ENCODE peak calls at places on chromosomes 6 and 20, in seven cellular contexts. T is GM12878, L is HCT116, C is HepG2, M is H1, D is SK-N-SH, R is K562. Q is an unnamed sample.

GRCh38 chr20:25078662-25079061 is 3.3 kb downstream of the VSX1 start:
- DNase-seq in L (no peak), T (no peak), D (no peak), R (no peak), M (no peak), C (no peak), Q (no peak)

GRCh38 chr6:43995137-43995536 is 132.1 kb downstream of the MRPL14 start:
- DNase-seq in L (no peak), C (no peak), M (no peak), D (no peak), T (no peak), R (no peak), Q (no peak)

GRCh38 chr6:5367510-5367909 is 106.2 kb downstream of the FARS2 start:
- DNase-seq in C (no peak), T (no peak), D (no peak), M (no peak), R (no peak), L (no peak), Q (no peak)

GRCh38 chr6:31690231-31691077 is 9.6 kb upstream of the LY6G5C start:
- DNase-seq in C (no peak), R (peak; percentile 95), L (no peak), T (no peak), D (no peak), M (no peak), Q (no peak)

GRCh38 chr6:6003334-6004146 is 3.2 kb downstream of the NRN1 start:
- DNase-seq in C (no peak), L (no peak), M (no peak), T (no peak), D (peak; percentile 72), R (no peak), Q (no peak)

GRCh38 chr6:62265906-62266305 is 20.1 kb downstream of the KHDRBS2 start:
- DNase-seq in R (no peak), M (no peak), T (no peak), D (no peak), C (no peak), L (no peak), Q (no peak)

GRCh38 chr6:26581164-26581915 is 15.4 kb upstream of the ABT1 start:
- DNase-seq in C (no peak), R (no peak), D (no peak), M (no peak), L (no peak), T (no peak), Q (no peak)

GRCh38 chr6:129889580-129889979 is 28.5 kb upstream of the TMEM244 start:
- DNase-seq in M (no peak), D (no peak), T (no peak), C (no peak), L (no peak), R (no peak), Q (no peak)

GRCh38 chr6:192313-192664 is 100.0 kb upstream of the DUSP22 start:
- DNase-seq in L (no peak), D (no peak), C (no peak), M (no peak), R (no peak), T (no peak), Q (no peak)

GRCh38 chr6:121055572-121056163 is 278.6 kb downstream of the TBC1D32 start:
- DNase-seq in T (peak; percentile 4), D (peak; percentile 44), C (peak; percentile 54), M (peak; percentile 3), R (peak; percentile 60), L (peak; percentile 10), Q (peak; percentile 40)

GRCh38 chr20:57620274-57620990 is at the start of gene ZBP1:
- DNase-seq in D (no peak), R (no peak), M (no peak), T (peak; percentile 73), L (no peak), C (no peak), Q (no peak)

GRCh38 chr20:41029150-41029872 is 689 bp downstream of the TOP1 start:
- DNase-seq in L (no peak), D (peak; percentile 68), T (no peak), R (peak; percentile 64), C (no peak), M (no peak), Q (no peak)

DNA sequence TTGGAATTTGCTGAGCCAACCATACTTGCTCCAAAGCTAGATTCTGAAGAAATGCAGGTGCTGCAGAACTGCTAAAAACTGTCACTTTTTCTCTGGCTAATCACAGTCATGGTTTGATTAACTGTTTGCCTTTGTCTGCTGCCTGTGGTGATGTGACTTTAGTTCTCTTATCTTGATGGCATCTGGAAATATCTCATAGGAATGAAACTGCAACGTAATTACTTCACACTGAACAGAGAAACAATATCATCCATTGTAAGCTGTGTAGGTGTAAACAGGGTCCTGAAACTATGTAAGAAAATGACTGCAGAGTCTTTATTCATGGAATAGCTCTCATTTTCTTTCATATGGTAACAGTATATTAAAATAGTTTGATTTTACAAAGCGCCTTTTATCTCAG is 721.9 kb upstream of the HS3ST5 start:
- DNase-seq in T (no peak), C (no peak), R (no peak), M (no peak), D (no peak), L (no peak), Q (no peak)
- TF ChIP-seq YY1 in T (no peak), C (no peak), R (no peak), M (no peak), D (no peak), L (no peak), Q (no peak)

GRCh38 chr20:49694450-49695071 is 19.1 kb downstream of the B4GALT5 start:
- DNase-seq in D (no peak), M (no peak), T (no peak), L (no peak), R (no peak), C (no peak), Q (no peak)
- H3K4me3 ChIP-seq in D (no peak overlapping the region), M (no peak overlapping the region), T (no peak overlapping the region), L (no peak overlapping the region), R (no peak overlapping the region), C (no peak overlapping the region), Q (no peak overlapping the region)

DNA sequence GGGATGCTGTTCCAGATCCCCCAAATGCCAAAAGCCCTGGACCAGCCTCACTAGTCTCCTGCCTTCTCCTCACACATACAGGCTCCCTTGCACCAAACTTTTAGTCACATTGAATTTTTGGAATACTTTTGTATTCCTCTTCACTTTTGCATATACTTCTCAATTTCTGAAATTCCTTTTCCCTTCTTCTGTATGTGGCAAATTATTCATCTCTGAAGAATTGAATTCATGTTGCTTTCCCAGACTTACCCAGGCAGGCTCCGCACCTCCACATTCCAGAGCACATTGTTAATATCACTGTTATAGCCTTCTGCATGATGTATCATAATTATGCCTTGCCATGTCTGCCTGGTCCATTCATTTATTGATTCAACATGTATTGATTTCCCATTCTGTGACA is 255.3 kb upstream of the POU3F2 start:
- DNase-seq in C (no peak), T (no peak), M (no peak), D (no peak), L (no peak), R (no peak), Q (no peak)
- TF ChIP-seq YY1 in C (no peak), T (no peak), M (no peak), D (no peak), L (no peak), R (no peak), Q (no peak)

GRCh38 chr6:105926318-105926717 is 159.8 kb upstream of the PRDM1 start:
- DNase-seq in L (no peak), R (no peak), T (no peak), C (no peak), D (no peak), M (no peak), Q (no peak)

GRCh38 chr6:105932440-105932839 is 153.7 kb upstream of the PRDM1 start:
- DNase-seq in C (no peak), M (no peak), L (no peak), R (no peak), D (no peak), T (no peak), Q (no peak)

GRCh38 chr6:105929626-105930025 is 156.5 kb upstream of the PRDM1 start:
- DNase-seq in C (no peak), L (no peak), M (no peak), D (no peak), R (no peak), T (no peak), Q (no peak)
- H3K4me3 ChIP-seq in C (no peak overlapping the region), L (no peak overlapping the region), M (no peak overlapping the region), D (no peak overlapping the region), R (no peak overlapping the region), T (no peak overlapping the region), Q (no peak overlapping the region)

GRCh38 chr6:84576029-84576428 is 188.4 kb downstream of the TBX18 start:
- DNase-seq in M (no peak), C (no peak), L (no peak), R (no peak), T (no peak), D (no peak), Q (no peak)

GRCh38 chr6:84582997-84583396 is 181.4 kb downstream of the TBX18 start:
- DNase-seq in T (no peak), R (no peak), D (no peak), C (no peak), M (no peak), L (no peak), Q (no peak)

GRCh38 chr6:84583784-84584183 is 180.6 kb downstream of the TBX18 start:
- DNase-seq in M (no peak), L (no peak), T (no peak), C (no peak), R (no peak), D (no peak), Q (no peak)

GRCh38 chr6:84579404-84579803 is 185.0 kb downstream of the TBX18 start:
- DNase-seq in T (no peak), C (no peak), D (no peak), M (no peak), L (no peak), R (no peak), Q (no peak)

GRCh38 chr6:84581494-84582259 is 182.7 kb downstream of the TBX18 start:
- DNase-seq in D (no peak), R (no peak), C (no peak), T (no peak), M (no peak), L (no peak), Q (no peak)
- TF ChIP-seq YY1 in D (no peak), R (no peak), C (no peak), T (no peak), M (no peak), L (no peak), Q (no peak)

GRCh38 chr20:13349240-13349604 is 128.1 kb downstream of the ISM1 start:
- DNase-seq in C (no peak), L (no peak), M (no peak), D (no peak), R (no peak), T (no peak), Q (no peak)
- H3K4me3 ChIP-seq in C (no peak overlapping the region), L (no peak overlapping the region), M (no peak overlapping the region), D (no peak overlapping the region), R (no peak overlapping the region), T (no peak overlapping the region), Q (no peak overlapping the region)

Q was measured in NT2/D1.